ENCODE peak calls at places on chromosomes 3 and 15, in four cellular contexts. N is GM23248, B is OCI-LY7, W is MM.1S. Q is an unnamed sample. For H3K9me2, the result is how much of the 10 kb centered on the place peaks cover.

GRCh38 chr3:152026033-152026556 is 152.7 kb downstream of the SUCNR1 start:
- DNase-seq in N (peak), B (no peak), W (no peak), Q (no peak)

GRCh38 chr3:118792191-118792590 is 242.5 kb downstream of the IGSF11 start:
- DNase-seq in N (no peak), B (no peak), W (no peak), Q (no peak)

GRCh38 chr3:162776137-162776536 is 1279.5 kb downstream of the OTOL1 start:
- DNase-seq in N (no peak), B (no peak), W (no peak), Q (no peak)

GRCh38 chr3:13588221-13588701 is 39.3 kb downstream of the FBLN2 start:
- DNase-seq in N (no peak), B (no peak), W (no peak), Q (no peak)

GRCh38 chr3:104066658-104067057 is 1300.1 kb upstream of the ALCAM start:
- DNase-seq in N (peak), B (no peak), W (no peak), Q (peak)

GRCh38 chr3:86774082-86774691 is 216.8 kb downstream of the VGLL3 start:
- DNase-seq in N (peak), B (peak), W (peak), Q (peak)

GRCh38 chr3:108590443-108590842 is 921 bp downstream of the DZIP3 start:
- DNase-seq in N (peak), B (peak), W (peak), Q (peak)

GRCh38 chr15:40241305-40242215 is 2.7 kb downstream of the PAK6 start:
- DNase-seq in N (no peak), B (no peak), W (no peak), Q (no peak)

GRCh38 chr15:42843699-42844098 is 76.9 kb downstream of the TTBK2 start:
- DNase-seq in N (no peak), B (no peak), W (no peak), Q (no peak)

GRCh38 chr3:16402451-16402850 is 111.0 kb downstream of the RFTN1 start:
- DNase-seq in N (peak), B (no peak), W (no peak), Q (no peak)

GRCh38 chr3:35965908-35966307 is 326.6 kb downstream of the ARPP21 start:
- DNase-seq in N (peak), B (peak), W (peak), Q (peak)

GRCh38 chr3:46423588-46423987 is 16.5 kb downstream of the CCRL2 start:
- DNase-seq in N (peak), B (no peak), W (no peak), Q (no peak)

GRCh38 chr3:109853077-109853732 is 515.9 kb upstream of the DPPA4 start:
- DNase-seq in N (no peak), B (no peak), W (no peak), Q (no peak)

GRCh38 chr3:88231207-88231606 is 81.4 kb downstream of the C3orf38 start:
- DNase-seq in N (no peak), B (no peak), W (no peak), Q (peak)

GRCh38 chr3:140285380-140285779 is 350.4 kb downstream of the CLSTN2 start:
- DNase-seq in N (no peak), B (no peak), W (no peak), Q (no peak)

GRCh38 chr3:169387751-169388696 is 275.5 kb downstream of the MECOM start:
- DNase-seq in N (peak), B (no peak), W (peak), Q (peak)

GRCh38 chr3:72391659-72392058 is 456.6 kb downstream of the SHQ1 start:
- DNase-seq in N (no peak), B (no peak), W (no peak), Q (no peak)

GRCh38 chr3:194857459-194858113 is 171.9 kb downstream of the FAM43A start:
- DNase-seq in N (no peak), B (no peak), W (no peak), Q (no peak)

GRCh38 chr15:88649753-88650551 is 11.1 kb downstream of the ISG20 start:
- DNase-seq in N (no peak), B (no peak), W (no peak), Q (no peak)

GRCh38 chr3:129013491-129013891 is 12.4 kb downstream of the EFCC1 start:
- DNase-seq in N (peak), B (no peak), W (peak), Q (peak)

DNA sequence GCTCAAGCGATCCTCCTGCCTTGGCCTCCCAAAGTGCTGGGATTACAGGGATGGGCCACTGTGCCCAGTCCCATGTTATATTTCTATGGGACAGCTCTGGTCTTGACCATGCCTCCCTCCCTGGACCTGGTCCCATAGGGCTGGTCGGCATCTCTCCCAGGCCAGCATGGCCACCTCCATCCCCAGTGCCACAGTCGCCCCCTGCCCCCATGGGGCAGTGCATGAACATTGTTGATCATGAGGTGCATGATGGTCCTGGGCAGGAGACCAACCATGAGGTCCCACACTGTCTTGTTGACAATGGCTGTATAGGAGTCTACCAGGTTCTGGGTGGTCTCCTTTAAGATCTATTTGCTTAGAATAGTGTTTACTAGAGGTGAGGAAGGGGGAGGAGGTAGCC is 6.5 kb downstream of the RPS17 start:
- DNase-seq in N (no peak), B (no peak), W (no peak), Q (no peak)
- H3K9me2 ChIP-seq in N (under half), B (under half), W (under half), Q (under half)

GRCh38 chr3:146326875-146327543 is 76.1 kb upstream of the PLSCR4 start:
- DNase-seq in N (peak), B (peak), W (peak), Q (peak)

GRCh38 chr3:146325170-146325569 is 74.3 kb upstream of the PLSCR4 start:
- DNase-seq in N (no peak), B (no peak), W (no peak), Q (no peak)

DNA sequence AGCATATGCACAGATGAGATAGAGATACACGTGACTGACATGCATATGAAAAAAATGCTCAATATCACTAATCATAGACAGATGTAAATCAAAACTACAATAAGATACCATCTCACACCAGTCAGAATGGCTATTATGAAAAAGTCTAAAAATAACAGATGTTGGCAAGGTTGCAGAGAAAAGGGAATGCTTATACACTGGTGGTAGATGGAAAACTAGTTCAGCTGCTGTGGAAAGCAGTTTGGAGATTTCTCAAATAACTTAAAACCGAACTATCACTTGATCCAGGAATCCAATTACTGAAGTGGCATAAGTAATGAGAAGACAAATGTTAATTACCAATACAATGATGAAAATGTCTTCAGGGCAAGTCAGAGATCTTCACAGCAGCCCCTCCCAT is 71.3 kb upstream of the PLSCR4 start:
- DNase-seq in N (no peak), B (no peak), W (no peak), Q (no peak)
- TF ChIP-seq EZH2phosphoT487 in N (no peak), B (no peak), W (no peak), Q (no peak)

GRCh38 chr3:38022887-38023709 is 6.3 kb downstream of the PLCD1 start:
- DNase-seq in N (no peak), B (no peak), W (no peak), Q (no peak)
- H3K4me3 ChIP-seq in N (no peak), B (peak), W (peak), Q (peak)

GRCh38 chr3:126964950-126965349 is 18.0 kb upstream of the PLXNA1 start:
- DNase-seq in N (no peak), B (no peak), W (no peak), Q (no peak)
- H3K9me2 ChIP-seq in N (under half), B (under half), W (under half), Q (under half)

GRCh38 chr3:131231710-131232348 is 149.7 kb upstream of the NUDT16 start:
- DNase-seq in N (peak), B (no peak), W (no peak), Q (peak)
- TF ChIP-seq EZH2phosphoT487 in N (no peak), B (no peak), W (no peak), Q (no peak)

DNA sequence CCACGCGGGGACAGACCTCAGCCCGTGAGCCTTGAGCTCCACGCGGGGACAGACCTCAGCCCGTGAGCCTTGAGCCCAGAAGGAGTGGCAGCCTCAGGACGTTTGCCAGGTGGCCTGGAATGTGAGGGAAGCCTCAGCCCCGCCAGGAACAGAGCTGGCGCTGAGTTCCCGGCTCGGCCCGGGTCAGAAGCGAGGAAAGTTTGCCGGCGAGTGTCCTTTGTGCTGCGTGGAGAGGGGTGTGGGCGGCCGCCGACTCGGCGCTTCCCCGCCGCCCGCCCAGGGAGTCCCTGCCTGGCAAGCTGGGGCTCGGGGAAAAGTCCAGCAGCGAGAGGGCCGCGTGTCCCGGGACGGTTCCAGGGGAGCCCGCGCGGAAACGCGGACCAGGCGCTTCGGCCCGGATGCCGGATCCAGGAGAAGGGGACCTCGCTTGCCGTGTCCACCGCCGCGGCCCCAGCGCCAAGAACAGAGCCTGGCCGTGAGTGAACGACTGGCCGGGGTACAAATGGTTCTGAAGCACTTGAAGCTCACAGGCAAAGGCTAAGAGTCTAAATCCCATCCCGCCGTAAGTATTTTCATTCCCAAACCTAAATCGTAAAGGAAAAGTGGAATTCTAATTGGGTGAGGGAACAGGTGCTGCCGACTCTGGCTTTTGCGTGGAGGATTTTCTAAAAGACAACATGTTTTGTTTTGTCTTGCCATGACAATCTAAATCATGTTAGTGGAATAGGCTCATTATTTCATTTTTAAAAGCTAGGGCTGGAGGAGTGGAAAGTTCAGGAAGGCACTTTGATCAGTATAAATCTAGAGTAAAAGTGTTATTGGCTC is 1.7 kb downstream of the LRRN1 start:
- DNase-seq in N (peak), B (no peak), W (no peak), Q (peak)
- H3K4me3 ChIP-seq in N (no peak), B (no peak), W (peak), Q (peak)

DNA sequence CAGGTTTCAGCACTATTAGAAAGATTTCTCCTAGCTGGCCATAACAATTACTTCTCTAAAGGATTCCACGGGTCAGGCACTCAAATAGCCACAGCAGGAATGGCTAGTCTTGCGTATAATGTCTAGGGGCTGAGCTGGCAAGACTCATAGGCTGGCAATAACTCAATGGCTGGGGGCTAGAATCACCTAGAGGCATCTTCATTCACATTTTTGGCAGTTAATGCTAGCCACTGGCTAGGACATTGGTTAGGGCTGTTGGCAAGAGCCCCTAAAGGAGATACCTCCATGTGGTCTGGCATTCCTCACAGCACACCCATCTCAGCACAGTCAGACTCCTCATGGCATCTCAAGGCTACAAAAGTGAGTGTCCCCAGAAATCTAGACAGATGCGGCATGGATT is 6.2 kb downstream of the SUSD5 start:
- DNase-seq in N (no peak), B (no peak), W (no peak), Q (no peak)
- H3K9me2 ChIP-seq in N (under half), B (under half), W (under half), Q (under half)

GRCh38 chr15:96336045-96336642 is 5.6 kb downstream of the NR2F2 start:
- DNase-seq in N (no peak), B (no peak), W (no peak), Q (peak)
- TF ChIP-seq EZH2phosphoT487 in N (no peak), B (no peak), W (no peak), Q (no peak)

GRCh38 chr3:159855599-159856495 is 132.8 kb upstream of the IL12A start:
- DNase-seq in N (no peak), B (no peak), W (no peak), Q (no peak)
- H3K4me3 ChIP-seq in N (no peak), B (no peak), W (no peak), Q (no peak)

DNA sequence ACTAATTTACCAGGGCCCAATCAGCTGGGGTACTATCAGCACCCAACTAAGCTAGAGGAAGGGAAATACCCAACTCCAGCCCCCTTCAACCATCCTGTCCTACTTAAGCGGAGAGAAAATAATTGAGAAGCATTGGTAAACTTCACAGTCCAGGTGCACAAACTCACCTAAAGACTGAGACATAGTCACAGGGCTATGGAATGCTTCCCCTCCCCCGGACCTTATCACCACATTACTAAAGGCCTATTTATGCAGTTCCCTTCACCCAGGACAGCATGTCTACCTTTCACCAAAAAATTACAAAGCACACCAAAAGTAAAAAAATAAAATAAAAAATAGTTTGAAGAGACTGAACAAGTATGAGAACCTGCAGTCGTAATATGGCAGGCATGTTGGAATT is 47.9 kb downstream of the HOMER2 start:
- DNase-seq in N (no peak), B (no peak), W (no peak), Q (no peak)
- H3K9me2 ChIP-seq in N (under half), B (under half), W (under half), Q (under half)

Q was measured in GM23338.